ENCODE peak calls at places on chromosomes 11 and 22, in four cellular contexts. One of them, this sample, is unnamed. For H3K4me1, the result is how much of the 10 kb centered on the place peaks cover.

GRCh38 chr11:12674571-12674935 is 332 bp downstream of the TEAD1 start:
- DNase-seq in OCI-LY7: peak
- DNase-seq in aorta: no peak
- DNase-seq in lung: no peak
- DNase-seq in this sample: no peak

GRCh38 chr11:113105584-113105983 is 144.4 kb downstream of the NCAM1 start:
- DNase-seq in OCI-LY7: no peak
- DNase-seq in aorta: no peak
- DNase-seq in lung: no peak
- DNase-seq in this sample: no peak

GRCh38 chr11:62752994-62753735 is 795 bp downstream of the ZBTB3 start:
- DNase-seq in OCI-LY7: no peak
- DNase-seq in aorta: no peak
- DNase-seq in lung: no peak
- DNase-seq in this sample: no peak

GRCh38 chr22:22558972-22559603 is at the start of gene PRAME:
- DNase-seq in OCI-LY7: peak
- DNase-seq in aorta: peak
- DNase-seq in lung: peak
- DNase-seq in this sample: no peak

GRCh38 chr11:102267602-102268001 is 49.7 kb upstream of the BIRC3 start:
- DNase-seq in OCI-LY7: no peak
- DNase-seq in aorta: no peak
- DNase-seq in lung: no peak
- DNase-seq in this sample: no peak

GRCh38 chr22:29313126-29314071 is 2.1 kb downstream of the RASL10A start:
- DNase-seq in OCI-LY7: no peak
- DNase-seq in aorta: peak
- DNase-seq in lung: no peak
- DNase-seq in this sample: no peak

GRCh38 chr11:91459840-91460239 is 764.8 kb upstream of the FAT3 start:
- DNase-seq in OCI-LY7: no peak
- DNase-seq in aorta: no peak
- DNase-seq in lung: no peak
- DNase-seq in this sample: no peak

GRCh38 chr11:61472282-61472681 is 36.3 kb upstream of the LRRC10B start:
- DNase-seq in OCI-LY7: no peak
- DNase-seq in aorta: peak
- DNase-seq in lung: peak
- DNase-seq in this sample: no peak

GRCh38 chr11:76690736-76691135 is 20.2 kb upstream of the LRRC32 start:
- DNase-seq in OCI-LY7: no peak
- DNase-seq in aorta: no peak
- DNase-seq in lung: no peak
- DNase-seq in this sample: no peak

GRCh38 chr22:35434061-35434750 is 34.3 kb downstream of the MCM5 start:
- DNase-seq in OCI-LY7: no peak
- DNase-seq in aorta: no peak
- DNase-seq in lung: no peak
- DNase-seq in this sample: no peak

GRCh38 chr22:35436421-35436820 is 36.5 kb downstream of the MCM5 start:
- DNase-seq in OCI-LY7: no peak
- DNase-seq in aorta: no peak
- DNase-seq in lung: no peak
- DNase-seq in this sample: no peak

GRCh38 chr22:35439365-35439717 is 39.4 kb downstream of the MCM5 start:
- DNase-seq in OCI-LY7: no peak
- DNase-seq in aorta: no peak
- DNase-seq in lung: no peak
- DNase-seq in this sample: no peak

GRCh38 chr22:35435201-35435712 is 35.3 kb downstream of the MCM5 start:
- DNase-seq in OCI-LY7: no peak
- DNase-seq in aorta: no peak
- DNase-seq in lung: no peak
- DNase-seq in this sample: no peak

GRCh38 chr22:35437038-35437437 is 37.1 kb downstream of the MCM5 start:
- DNase-seq in OCI-LY7: peak
- DNase-seq in aorta: no peak
- DNase-seq in lung: no peak
- DNase-seq in this sample: no peak
- H3K27ac ChIP-seq in OCI-LY7: no peak
- H3K27ac ChIP-seq in aorta: no peak
- H3K27ac ChIP-seq in lung: no peak
- H3K27ac ChIP-seq in this sample: no peak

DNA sequence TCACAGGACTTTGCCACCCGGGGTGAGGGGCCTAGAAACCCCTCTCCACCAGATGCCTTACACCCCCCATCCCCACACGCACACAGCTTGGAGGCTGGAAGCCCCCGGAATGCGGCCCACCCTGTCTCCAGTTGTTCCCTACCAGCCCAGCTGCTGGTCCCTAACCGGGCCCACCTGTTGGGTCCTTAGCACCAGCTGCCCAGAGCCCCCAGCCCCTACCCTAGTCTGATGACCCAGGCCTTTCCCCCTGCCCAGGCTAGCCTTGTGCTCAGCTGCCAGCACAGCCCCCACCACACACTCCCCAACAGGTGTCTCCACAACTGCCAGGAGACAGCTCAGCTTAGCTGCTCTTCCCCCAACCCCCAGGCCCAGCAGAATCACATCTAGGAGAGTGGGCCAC is 67.1 kb downstream of the CDKN1C start:
- DNase-seq in OCI-LY7: no peak
- DNase-seq in aorta: peak
- DNase-seq in lung: no peak
- DNase-seq in this sample: no peak
- H3K4me1 ChIP-seq in OCI-LY7: under half
- H3K4me1 ChIP-seq in aorta: under half
- H3K4me1 ChIP-seq in lung: under half
- H3K4me1 ChIP-seq in this sample: under half

DNA sequence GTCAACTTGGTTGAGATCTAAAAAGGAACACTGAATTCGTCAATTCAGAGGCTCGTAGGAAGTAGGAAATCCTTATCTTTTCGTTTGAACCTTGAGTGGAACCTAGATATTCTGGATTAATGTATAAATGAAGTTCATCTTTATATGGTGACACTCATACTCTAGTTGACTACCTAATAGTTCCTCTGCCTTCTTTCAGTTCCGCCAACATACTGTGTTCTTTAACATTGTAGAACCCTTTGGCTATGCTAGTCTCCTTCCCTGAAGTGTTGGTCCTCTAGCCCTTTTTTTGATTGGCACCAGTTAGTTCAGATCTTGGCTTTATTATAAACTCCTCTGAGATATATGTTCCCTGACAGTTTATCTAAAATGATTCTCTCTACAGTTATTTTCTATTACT is 1.5 kb downstream of the ATM start:
- DNase-seq in OCI-LY7: peak
- DNase-seq in aorta: no peak
- DNase-seq in lung: no peak
- DNase-seq in this sample: no peak
- H3K4me3 ChIP-seq in OCI-LY7: peak
- H3K4me3 ChIP-seq in aorta: peak
- H3K4me3 ChIP-seq in lung: no peak
- H3K4me3 ChIP-seq in this sample: no peak

DNA sequence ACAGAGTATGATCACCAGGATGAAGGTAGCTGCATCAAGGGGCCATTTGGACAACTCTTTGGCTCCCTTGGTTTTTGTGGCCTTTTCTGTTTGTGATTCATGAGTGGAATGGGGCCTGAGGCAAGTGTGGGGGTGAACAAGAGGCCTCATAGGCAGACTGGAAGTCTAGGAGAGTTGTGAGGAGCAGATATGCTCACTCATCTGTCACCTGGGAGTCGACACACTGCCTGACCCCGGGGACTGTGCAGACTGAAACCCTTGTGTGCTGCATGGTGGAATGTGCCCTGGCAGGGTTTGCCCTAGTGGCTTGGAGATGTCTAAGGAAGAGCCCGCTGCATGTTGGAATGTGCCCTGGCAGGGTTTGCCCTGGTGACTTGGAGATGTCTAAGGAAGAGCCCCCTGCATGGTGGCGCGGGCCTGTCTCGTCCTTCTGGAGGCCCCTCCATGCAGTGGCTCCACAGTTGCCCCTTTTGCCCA is 60.0 kb downstream of the MED15 start:
- DNase-seq in OCI-LY7: no peak
- DNase-seq in aorta: no peak
- DNase-seq in lung: no peak
- DNase-seq in this sample: no peak
- H3K27ac ChIP-seq in OCI-LY7: no peak
- H3K27ac ChIP-seq in aorta: peak
- H3K27ac ChIP-seq in lung: peak
- H3K27ac ChIP-seq in this sample: peak

GRCh38 chr11:133952199-133953190 is 4.3 kb downstream of the IGSF9B start:
- DNase-seq in OCI-LY7: no peak
- DNase-seq in aorta: no peak
- DNase-seq in lung: no peak
- DNase-seq in this sample: no peak

GRCh38 chr11:133955091-133955846 is 1.5 kb downstream of the IGSF9B start:
- DNase-seq in OCI-LY7: no peak
- DNase-seq in aorta: peak
- DNase-seq in lung: no peak
- DNase-seq in this sample: no peak

GRCh38 chr11:133951484-133952198 is 5.1 kb downstream of the IGSF9B start:
- DNase-seq in OCI-LY7: no peak
- DNase-seq in aorta: no peak
- DNase-seq in lung: no peak
- DNase-seq in this sample: no peak

GRCh38 chr11:133953999-133954398 is 2.8 kb downstream of the IGSF9B start:
- DNase-seq in OCI-LY7: no peak
- DNase-seq in aorta: no peak
- DNase-seq in lung: no peak
- DNase-seq in this sample: no peak

DNA sequence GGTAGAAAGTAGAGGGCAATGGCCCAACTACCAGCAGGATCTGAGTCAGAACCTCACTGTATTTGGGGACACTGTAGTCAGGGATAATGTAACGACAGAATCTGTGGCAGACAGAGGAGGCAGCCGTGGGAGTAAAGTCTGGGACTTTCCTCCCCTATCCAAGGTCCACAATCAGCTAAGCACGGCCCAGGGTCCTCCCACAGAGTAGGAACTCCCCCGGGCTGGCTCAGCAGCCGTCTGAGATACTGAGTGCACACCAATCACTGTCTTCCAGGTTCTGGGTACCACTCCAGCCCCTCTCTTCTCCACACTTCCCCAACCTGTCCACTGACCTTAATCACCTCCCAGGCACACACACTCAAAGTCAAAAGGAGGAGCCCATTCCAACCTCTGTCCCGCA is 3.2 kb downstream of the IGSF9B start:
- DNase-seq in OCI-LY7: no peak
- DNase-seq in aorta: no peak
- DNase-seq in lung: no peak
- DNase-seq in this sample: no peak
- H3K4me1 ChIP-seq in OCI-LY7: under half
- H3K4me1 ChIP-seq in aorta: under half
- H3K4me1 ChIP-seq in lung: under half
- H3K4me1 ChIP-seq in this sample: under half

DNA sequence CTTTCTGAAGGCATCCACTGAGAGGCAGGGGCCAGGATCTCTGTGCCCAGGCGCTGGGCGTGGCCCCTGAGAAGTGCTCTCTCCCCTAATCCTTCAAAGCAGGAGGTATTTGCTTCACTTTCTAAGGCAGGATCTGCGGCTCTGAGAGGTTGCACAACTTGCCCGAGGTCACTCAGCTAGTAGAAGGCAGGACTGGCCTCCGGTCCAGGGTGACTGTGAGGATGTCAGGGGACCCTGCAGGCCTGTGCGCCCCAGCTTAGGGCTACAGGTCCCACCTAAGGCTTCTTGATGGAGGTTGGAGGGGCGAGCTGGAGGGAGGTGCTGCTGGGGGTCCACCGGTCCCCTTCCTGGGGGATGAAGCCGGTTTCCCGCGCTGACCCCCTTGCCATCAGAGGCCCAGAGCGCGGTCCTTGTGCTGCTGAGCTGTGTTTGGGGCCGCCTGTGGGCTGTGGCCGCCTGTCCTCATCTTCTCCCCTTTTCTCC is 979 bp downstream of the SMIM38 start:
- DNase-seq in OCI-LY7: no peak
- DNase-seq in aorta: no peak
- DNase-seq in lung: peak
- DNase-seq in this sample: no peak
- H3K4me3 ChIP-seq in OCI-LY7: no peak
- H3K4me3 ChIP-seq in aorta: no peak
- H3K4me3 ChIP-seq in lung: no peak
- H3K4me3 ChIP-seq in this sample: no peak

DNA sequence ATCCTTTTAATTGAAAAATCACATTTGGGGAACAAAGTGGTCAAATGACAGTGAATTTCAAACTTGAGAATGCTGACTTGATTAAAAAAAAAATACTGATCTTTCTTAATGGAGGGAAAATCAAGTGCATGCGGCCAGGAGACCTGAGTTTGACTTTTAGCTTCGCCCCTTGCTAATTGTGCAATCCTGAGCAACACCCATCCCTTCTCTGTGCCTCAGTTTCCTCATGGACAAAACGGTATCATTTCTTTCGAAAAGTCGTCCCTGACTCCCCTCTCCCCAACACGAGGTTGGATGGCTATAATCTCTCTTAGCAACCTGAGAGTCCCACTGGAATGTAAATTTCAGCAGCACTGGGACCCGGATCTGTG is 959 bp upstream of the FJX1 start:
- DNase-seq in OCI-LY7: no peak
- DNase-seq in aorta: no peak
- DNase-seq in lung: no peak
- DNase-seq in this sample: no peak
- H3K27ac ChIP-seq in OCI-LY7: no peak
- H3K27ac ChIP-seq in aorta: no peak
- H3K27ac ChIP-seq in lung: peak
- H3K27ac ChIP-seq in this sample: peak